ENCODE peak calls at places on chromosomes 11 and 22, in eight cellular contexts. I is epithelial cell of esophagus; Q is omental fat pad; W is glutamatergic neuron; K is CD4-positive, alpha-beta T cell; G is fibroblast of pulmonary artery; P is progenitor cell of endocrine pancreas; J is kidney epithelial cell. X is an unnamed sample.

GRCh38 chr22:28955817-28956216 is 72.4 kb downstream of the ZNRF3 start:
- DNase-seq in I (no peak), Q (no peak), W (no peak), K (peak), G (no peak), P (no peak), J (no peak), X (no peak)

GRCh38 chr11:8265681-8266241 is 2.1 kb upstream of the LMO1 start:
- DNase-seq in I (no peak), Q (no peak), W (no peak), K (no peak), G (no peak), P (no peak), J (no peak), X (peak)

GRCh38 chr11:67674442-67674871 is at the start of gene ALDH3B2:
- DNase-seq in I (peak), Q (no peak), W (no peak), K (no peak), G (no peak), P (no peak), J (peak), X (no peak)

GRCh38 chr11:92500463-92500862 is 275.8 kb downstream of the FAT3 start:
- DNase-seq in I (peak), Q (no peak), W (no peak), K (no peak), G (no peak), P (no peak), J (peak), X (no peak)

GRCh38 chr22:38260760-38261477 is 11.9 kb downstream of the TMEM184B start:
- DNase-seq in I (no peak), Q (no peak), W (no peak), K (no peak), G (no peak), P (no peak), J (no peak), X (no peak)

GRCh38 chr11:8219257-8220021 is 44.2 kb downstream of the LMO1 start:
- DNase-seq in I (peak), Q (no peak), W (peak), K (no peak), G (peak), P (peak), J (peak), X (no peak)

GRCh38 chr11:92380882-92381281 is 156.3 kb downstream of the FAT3 start:
- DNase-seq in I (peak), Q (no peak), W (no peak), K (no peak), G (peak), P (no peak), J (peak), X (no peak)

GRCh38 chr11:2774173-2775082 is 74.6 kb upstream of the KCNQ1OT1 start:
- DNase-seq in I (no peak), Q (no peak), W (peak), K (no peak), G (no peak), P (peak), J (no peak), X (no peak)

GRCh38 chr11:33538726-33539125 is 161.9 kb downstream of the C11orf91 start:
- DNase-seq in I (no peak), Q (no peak), W (no peak), K (no peak), G (no peak), P (no peak), J (no peak), X (no peak)

GRCh38 chr22:41124086-41124485 is 31.7 kb downstream of the EP300 start:
- DNase-seq in I (no peak), Q (no peak), W (no peak), K (no peak), G (no peak), P (no peak), J (no peak), X (no peak)

GRCh38 chr22:47192106-47192650 is 429.7 kb downstream of the TBC1D22A start:
- DNase-seq in I (no peak), Q (peak), W (no peak), K (no peak), G (no peak), P (no peak), J (no peak), X (no peak)

GRCh38 chr22:37818397-37819099 is 4.6 kb upstream of the GALR3 start:
- DNase-seq in I (peak), Q (peak), W (peak), K (peak), G (peak), P (peak), J (no peak), X (no peak)

GRCh38 chr11:94563176-94563847 is 3.9 kb upstream of the PIWIL4 start:
- DNase-seq in I (peak), Q (no peak), W (no peak), K (no peak), G (peak), P (no peak), J (no peak), X (no peak)

GRCh38 chr22:17928391-17928790 is 96.0 kb downstream of the MICAL3 start:
- DNase-seq in I (no peak), Q (no peak), W (no peak), K (no peak), G (no peak), P (no peak), J (no peak), X (no peak)

GRCh38 chr22:40024201-40025061 is 29.7 kb downstream of the FAM83F start:
- DNase-seq in I (peak), Q (peak), W (peak), K (peak), G (peak), P (peak), J (no peak), X (peak)

GRCh38 chr11:64642876-64643257 is 51.8 kb downstream of the SLC22A12 start:
- DNase-seq in I (no peak), Q (no peak), W (no peak), K (no peak), G (no peak), P (no peak), J (no peak), X (no peak)

GRCh38 chr11:64642418-64642735 is 51.4 kb downstream of the SLC22A12 start:
- DNase-seq in I (no peak), Q (no peak), W (no peak), K (no peak), G (no peak), P (no peak), J (no peak), X (no peak)

GRCh38 chr11:64643927-64644326 is 52.9 kb downstream of the SLC22A12 start:
- DNase-seq in I (no peak), Q (no peak), W (no peak), K (no peak), G (no peak), P (no peak), J (no peak), X (no peak)

GRCh38 chr11:64643258-64643881 is 52.4 kb downstream of the SLC22A12 start:
- DNase-seq in I (no peak), Q (no peak), W (peak), K (no peak), G (no peak), P (no peak), J (no peak), X (no peak)

GRCh38 chr11:64644348-64645242 is 53.6 kb downstream of the SLC22A12 start:
- DNase-seq in I (peak), Q (no peak), W (no peak), K (no peak), G (no peak), P (no peak), J (no peak), X (no peak)
- TF ChIP-seq CTCF in I (peak), Q (no peak), W (peak), K (no peak), G (no peak), P (peak), J (no peak), X (no peak)

GRCh38 chr11:131770801-131771200 is 400.4 kb downstream of the NTM start:
- DNase-seq in I (no peak), Q (no peak), W (no peak), K (no peak), G (peak), P (no peak), J (no peak), X (no peak)
- TF ChIP-seq CTCF in I (no peak), Q (no peak), W (no peak), K (no peak), G (no peak), P (no peak), J (no peak), X (no peak)

GRCh38 chr11:4851033-4851432 is 2.0 kb upstream of the OR51S1 start:
- DNase-seq in I (no peak), Q (no peak), W (no peak), K (no peak), G (peak), P (no peak), J (no peak), X (no peak)
- TF ChIP-seq CTCF in I (no peak), Q (no peak), W (no peak), K (no peak), G (no peak), P (no peak), J (no peak), X (no peak)

GRCh38 chr11:47406896-47407745 is 1.3 kb upstream of the SLC39A13 start:
- DNase-seq in I (peak), Q (no peak), W (no peak), K (no peak), G (peak), P (no peak), J (no peak), X (no peak)
- TF ChIP-seq CTCF in I (peak), Q (no peak), W (no peak), K (no peak), G (no peak), P (no peak), J (no peak), X (no peak)